ENCODE peak calls at places on chromosomes 2 and 18, in five cellular contexts. N, G, Y, R and E are unnamed samples.

GRCh38 chr18:65788373-65788772 is 37.6 kb downstream of the CDH7 start:
- DNase-seq in N (no peak), G (no peak), Y (no peak), R (no peak), E (no peak)

GRCh38 chr2:14288016-14288415 is 344.5 kb upstream of the LRATD1 start:
- DNase-seq in N (no peak), G (no peak), Y (no peak), R (no peak), E (no peak)

GRCh38 chr18:2687390-2688001 is 32.0 kb downstream of the SMCHD1 start:
- DNase-seq in N (no peak), G (no peak), Y (no peak), R (no peak), E (no peak)

GRCh38 chr2:171855401-171855800 is 38.6 kb downstream of the SLC25A12 start:
- DNase-seq in N (no peak), G (no peak), Y (no peak), R (no peak), E (no peak)

GRCh38 chr2:110852541-110853263 is 120.3 kb downstream of the ACOXL start:
- DNase-seq in N (no peak), G (no peak), Y (no peak), R (no peak), E (no peak)

GRCh38 chr2:191675807-191676667 is 1.9 kb upstream of the NABP1 start:
- DNase-seq in N (no peak), G (peak), Y (peak), R (peak), E (no peak)

GRCh38 chr2:204325468-204325867 is 219.8 kb upstream of the PARD3B start:
- DNase-seq in N (peak), G (peak), Y (peak), R (peak), E (no peak)

GRCh38 chr2:161223139-161223732 is 63.0 kb downstream of the TANK start:
- DNase-seq in N (no peak), G (no peak), Y (no peak), R (no peak), E (peak)

GRCh38 chr2:39703473-39703872 is 37.8 kb downstream of the TMEM178A start:
- DNase-seq in N (no peak), G (no peak), Y (no peak), R (no peak), E (no peak)

GRCh38 chr2:128494307-128494639 is 175.6 kb upstream of the HS6ST1 start:
- DNase-seq in N (no peak), G (no peak), Y (no peak), R (no peak), E (no peak)

GRCh38 chr2:218607436-218608115 is at the start of gene PLCD4:
- DNase-seq in N (no peak), G (peak), Y (no peak), R (no peak), E (peak)

GRCh38 chr2:4530231-4530630 is 826.9 kb downstream of the DCDC2C start:
- DNase-seq in N (no peak), G (no peak), Y (no peak), R (no peak), E (no peak)

GRCh38 chr2:99865818-99866676 is 276.3 kb downstream of the AFF3 start:
- DNase-seq in N (no peak), G (no peak), Y (no peak), R (no peak), E (no peak)

GRCh38 chr18:4157339-4157738 is 297.8 kb downstream of the DLGAP1 start:
- DNase-seq in N (no peak), G (no peak), Y (no peak), R (no peak), E (no peak)

GRCh38 chr2:100833330-100833729 is 13.4 kb downstream of the NPAS2 start:
- DNase-seq in N (no peak), G (no peak), Y (no peak), R (no peak), E (no peak)

GRCh38 chr2:58895849-58896248 is 654.7 kb upstream of the FANCL start:
- DNase-seq in N (no peak), G (no peak), Y (no peak), R (no peak), E (no peak)

GRCh38 chr2:18980104-18980777 is 378.2 kb downstream of the OSR1 start:
- DNase-seq in N (no peak), G (no peak), Y (no peak), R (no peak), E (no peak)

GRCh38 chr2:37456479-37456878 is 112.0 kb downstream of the QPCT start:
- DNase-seq in N (no peak), G (no peak), Y (peak), R (peak), E (no peak)

GRCh38 chr18:60060578-60060977 is 160.8 kb downstream of the PMAIP1 start:
- DNase-seq in N (no peak), G (no peak), Y (no peak), R (no peak), E (no peak)

GRCh38 chr18:44341759-44342158 is 338.9 kb upstream of the SETBP1 start:
- DNase-seq in N (no peak), G (no peak), Y (no peak), R (no peak), E (no peak)

GRCh38 chr2:88607416-88607815 is 19.8 kb downstream of the EIF2AK3 start:
- DNase-seq in N (no peak), G (no peak), Y (no peak), R (no peak), E (no peak)

GRCh38 chr18:3451166-3451988 is 1.4 kb downstream of the TGIF1 start:
- DNase-seq in N (peak), G (peak), Y (peak), R (peak), E (peak)

GRCh38 chr2:180254872-180255271 is 247.8 kb upstream of the CWC22 start:
- DNase-seq in N (no peak), G (no peak), Y (no peak), R (no peak), E (no peak)

GRCh38 chr18:78768221-78768620 is 211.4 kb upstream of the SALL3 start:
- DNase-seq in N (no peak), G (no peak), Y (no peak), R (no peak), E (no peak)

GRCh38 chr2:207334631-207335371 is 169.1 kb upstream of the KLF7 start:
- DNase-seq in N (no peak), G (peak), Y (no peak), R (peak), E (peak)